ENCODE peak calls at places on chromosome 22, in six cellular contexts. Y is GM12891, X is GM12878, K is K562, E is HepG2, A is H1. Q is an unnamed sample.

GRCh38 chr22:21766933-21767462 is 31.4 kb upstream of the YPEL1 start:
- DNase-seq in K (no peak), A (no peak), X (no peak), Y (no peak), E (no peak), Q (no peak)

GRCh38 chr22:43828711-43829447 is 16.8 kb upstream of the EFCAB6 start:
- DNase-seq in Y (no peak), K (no peak), X (no peak), A (no peak), E (no peak), Q (no peak)

GRCh38 chr22:26972281-26972680 is 314.9 kb downstream of the MIAT start:
- DNase-seq in Y (no peak), A (no peak), E (no peak), K (no peak), X (no peak), Q (no peak)

GRCh38 chr22:49076300-49077035 is 751.2 kb downstream of the BRD1 start:
- DNase-seq in A (no peak), E (no peak), K (no peak), X (no peak), Y (no peak), Q (no peak)

GRCh38 chr22:27317961-27318360 is 483.6 kb downstream of the MN1 start:
- DNase-seq in A (no peak), E (no peak), Y (no peak), K (no peak), X (no peak), Q (no peak)

GRCh38 chr22:17938484-17938924 is 85.9 kb downstream of the MICAL3 start:
- DNase-seq in K (no peak), A (no peak), Y (no peak), E (peak; percentile 44), X (no peak), Q (no peak)

GRCh38 chr22:27386186-27386585 is 415.4 kb downstream of the MN1 start:
- DNase-seq in X (no peak), Y (no peak), E (no peak), K (no peak), A (no peak), Q (no peak)

GRCh38 chr22:50521710-50522109 is 3.7 kb downstream of the SCO2 start:
- DNase-seq in K (no peak), A (no peak), X (no peak), Y (no peak), E (no peak), Q (no peak)

GRCh38 chr22:43114958-43115357 is 4.4 kb downstream of the BIK start:
- DNase-seq in E (peak; percentile 24), K (no peak), A (no peak), Y (no peak), X (no peak), Q (no peak)

GRCh38 chr22:27418261-27418660 is 383.3 kb downstream of the MN1 start:
- DNase-seq in A (no peak), Y (no peak), E (no peak), X (no peak), K (no peak), Q (no peak)

GRCh38 chr22:50438305-50439275 is 36.2 kb downstream of the SBF1 start:
- DNase-seq in X (no peak), E (no peak), Y (no peak), A (no peak), K (no peak), Q (no peak)

GRCh38 chr22:49156662-49157285 is 670.9 kb downstream of the BRD1 start:
- DNase-seq in E (no peak), K (no peak), A (no peak), X (no peak), Y (no peak), Q (no peak)

GRCh38 chr22:48883211-48883960 is 944.3 kb downstream of the BRD1 start:
- DNase-seq in A (no peak), K (no peak), Y (no peak), E (no peak), X (no peak), Q (no peak)

GRCh38 chr22:40889116-40889515 is 27.2 kb upstream of the DNAJB7 start:
- DNase-seq in X (no peak), A (no peak), K (no peak), Y (no peak), E (no peak), Q (no peak)

GRCh38 chr22:50545522-50546325 is at the start of gene KLHDC7B:
- DNase-seq in A (no peak), Y (no peak), X (no peak), K (no peak), E (no peak), Q (no peak)

GRCh38 chr22:46320166-46320710 is 15.3 kb upstream of the TRMU start:
- DNase-seq in K (no peak), E (no peak), X (no peak), Y (no peak), A (no peak), Q (no peak)

GRCh38 chr22:25403284-25403606 is 161.2 kb upstream of the GRK3 start:
- DNase-seq in Y (no peak), A (no peak), E (no peak), X (no peak), K (no peak), Q (no peak)

GRCh38 chr22:27641049-27641790 is 160.3 kb downstream of the MN1 start:
- DNase-seq in X (no peak), E (no peak), Y (no peak), K (no peak), A (no peak), Q (no peak)

GRCh38 chr22:46797355-46797754 is 34.9 kb downstream of the TBC1D22A start:
- DNase-seq in K (no peak), Y (no peak), X (no peak), A (no peak), E (peak; percentile 12), Q (no peak)

GRCh38 chr22:22691716-22692701 is 47.6 kb downstream of the GGTLC2 start:
- DNase-seq in X (no peak), K (no peak), E (no peak), A (no peak), Y (no peak), Q (no peak)

GRCh38 chr22:29712119-29712518 is 7.7 kb upstream of the CABP7 start:
- DNase-seq in E (no peak), Y (no peak), K (no peak), A (no peak), X (no peak), Q (no peak)

GRCh38 chr22:48404004-48404403 is 1423.7 kb downstream of the BRD1 start:
- DNase-seq in A (no peak), X (no peak), E (no peak), Y (no peak), K (no peak), Q (no peak)

GRCh38 chr22:20647586-20648305 is 126.2 kb upstream of the SERPIND1 start:
- DNase-seq in E (no peak), A (peak; percentile 14), Y (no peak), K (peak; percentile 17), X (no peak), Q (no peak)

GRCh38 chr22:32043391-32043790 is 330 bp downstream of the SLC5A1 start:
- DNase-seq in X (no peak), K (no peak), E (no peak), Y (no peak), A (no peak), Q (no peak)

GRCh38 chr22:32044913-32045312 is 1.9 kb downstream of the SLC5A1 start:
- DNase-seq in Y (no peak), E (no peak), K (no peak), A (no peak), X (no peak), Q (no peak)

GRCh38 chr22:32040324-32040904 is 2.6 kb upstream of the SLC5A1 start:
- DNase-seq in E (no peak), Y (no peak), X (no peak), A (no peak), K (no peak), Q (no peak)

GRCh38 chr22:32044477-32044876 is 1.4 kb downstream of the SLC5A1 start:
- DNase-seq in A (no peak), X (no peak), E (no peak), K (no peak), Y (no peak), Q (no peak)

GRCh38 chr22:32042924-32043323 is at the start of gene SLC5A1:
- DNase-seq in E (no peak), K (no peak), Y (no peak), A (no peak), X (no peak), Q (no peak)
- TF ChIP-seq TAF1 in E (no peak), K (no peak), Y (no peak), A (no peak), X (no peak), Q (no peak)

DNA sequence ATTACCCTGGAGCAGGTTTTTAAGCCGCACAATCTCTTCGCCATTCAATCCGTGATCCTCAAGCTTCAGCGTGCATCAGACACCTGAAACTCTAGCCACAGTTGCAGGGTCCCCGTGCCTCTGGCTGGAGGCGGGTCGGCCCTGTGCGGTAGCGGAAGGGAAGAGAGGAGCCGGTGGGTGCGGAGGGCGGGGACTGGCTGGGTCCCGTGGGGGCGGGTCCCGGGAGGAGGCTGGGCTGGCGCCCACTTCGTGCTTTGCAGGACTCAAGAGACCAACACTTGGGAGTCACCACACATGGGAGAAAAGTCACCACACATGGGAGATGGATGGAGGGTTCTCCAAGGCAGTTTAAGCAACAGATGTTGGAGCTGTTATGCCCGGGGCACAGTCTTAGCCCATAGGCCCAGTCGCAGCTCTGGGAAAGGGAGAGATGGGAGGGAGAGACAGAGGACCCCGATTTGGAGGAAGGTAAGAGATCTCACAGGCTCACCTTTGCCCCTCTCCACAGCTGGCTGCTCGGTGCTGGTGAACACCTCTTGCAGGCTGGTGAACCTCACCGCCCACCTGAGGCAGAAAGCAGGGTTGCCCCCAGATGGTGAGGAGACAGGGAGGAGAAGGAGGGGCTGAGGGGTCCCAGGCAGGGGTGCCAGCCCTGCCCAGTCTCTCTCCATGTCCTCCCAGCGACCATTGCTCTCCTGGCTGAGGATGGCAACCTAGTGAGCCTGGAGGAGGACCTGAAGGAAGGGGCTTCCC is 965 bp downstream of the C22orf15 start:
- DNase-seq in E (no peak), K (peak; percentile 23), A (peak; percentile 76), Y (peak; percentile 47), X (no peak), Q (no peak)
- TF ChIP-seq POLR2AphosphoS5 in E (no peak), K (peak; percentile 12), A (no peak), Y (no peak), X (no peak), Q (no peak)

GRCh38 chr22:37567991-37568390 is 7.7 kb downstream of the CDC42EP1 start:
- DNase-seq in Y (no peak), X (no peak), A (no peak), E (no peak), K (no peak), Q (no peak)

GRCh38 chr22:37566903-37567798 is 6.9 kb downstream of the CDC42EP1 start:
- DNase-seq in E (peak; percentile 61), Y (peak; percentile 97), K (peak; percentile 66), X (peak; percentile 84), A (peak; percentile 98), Q (peak; percentile 94)

GRCh38 chr22:37568448-37569008 is 8.2 kb downstream of the CDC42EP1 start:
- DNase-seq in Y (no peak), X (no peak), E (no peak), K (no peak), A (no peak), Q (no peak)

GRCh38 chr22:37565830-37566229 is 5.5 kb downstream of the CDC42EP1 start:
- DNase-seq in K (no peak), X (no peak), E (no peak), Y (no peak), A (no peak), Q (no peak)

GRCh38 chr22:37566329-37566837 is 6.1 kb downstream of the CDC42EP1 start:
- DNase-seq in X (no peak), E (no peak), K (no peak), Y (no peak), A (no peak), Q (no peak)
- TF ChIP-seq POLR2A in X (no peak), E (no peak), K (no peak), Y (no peak), A (no peak), Q (no peak)

GRCh38 chr22:36884314-36885158 is 23.7 kb downstream of the NCF4 start:
- DNase-seq in E (no peak), Y (no peak), K (no peak), A (no peak), X (no peak), Q (no peak)
- TF ChIP-seq TAF1 in E (no peak), Y (no peak), K (no peak), A (no peak), X (no peak), Q (no peak)

Q was measured in GM12892.